ENCODE peak calls at places on chromosomes 6 and 20, in nine cellular contexts. K is esophagus squamous epithelium, Z is dorsolateral prefrontal cortex, B is fibroblast of pulmonary artery, V is BJ, T is ovary, I is ascending aorta, N is IMR-90, Q is heart left ventricle. A is an unnamed sample.

GRCh38 chr6:10051283-10051682 is 363.6 kb downstream of the TFAP2A start:
- DNase-seq in Z (no peak), N (no peak), Q (no peak), T (no peak), K (no peak), V (no peak), I (no peak), B (no peak), A (no peak)

GRCh38 chr20:39188264-39188765 is 226.2 kb downstream of the DHX35 start:
- DNase-seq in N (no peak), Q (no peak), B (no peak), I (no peak), T (no peak), V (no peak), Z (no peak), K (no peak), A (no peak)

GRCh38 chr6:116100419-116101297 is at the start of gene NT5DC1:
- DNase-seq in Q (peak; percentile 89), K (peak; percentile 28), I (peak; percentile 58), B (peak; percentile 71), N (peak; percentile 67), T (peak; percentile 85), Z (peak; percentile 74), V (no peak), A (peak; percentile 58)

GRCh38 chr6:26553264-26553738 is 15.1 kb downstream of the HMGN4 start:
- DNase-seq in I (no peak), Q (peak; percentile 60), T (peak; percentile 84), K (no peak), Z (peak; percentile 65), B (peak; percentile 81), N (peak; percentile 75), V (no peak), A (peak; percentile 75)

GRCh38 chr6:160992323-160993314 is 1.1 kb downstream of the MAP3K4 start:
- DNase-seq in T (no peak), Z (no peak), B (peak; percentile 76), N (peak; percentile 70), I (no peak), Q (no peak), V (no peak), K (no peak), A (peak; percentile 82)

GRCh38 chr6:142885182-142885867 is 59.7 kb downstream of the HIVEP2 start:
- DNase-seq in K (no peak), T (peak; percentile 36), Z (no peak), Q (peak; percentile 67), I (no peak), V (peak; percentile 87), B (peak; percentile 99), N (peak; percentile 99), A (peak; percentile 99)

GRCh38 chr6:111841822-111842221 is 31.4 kb downstream of the FYN start:
- DNase-seq in I (no peak), V (no peak), T (no peak), N (peak; percentile 76), K (no peak), Z (no peak), B (peak; percentile 79), Q (no peak), A (peak; percentile 34)

GRCh38 chr6:156645106-156645505 is 132.1 kb upstream of the ARID1B start:
- DNase-seq in Q (no peak), T (no peak), B (peak; percentile 35), V (no peak), K (no peak), I (no peak), N (peak; percentile 42), Z (no peak), A (peak; percentile 45)

GRCh38 chr20:46857061-46857831 is 37.4 kb upstream of the EYA2 start:
- DNase-seq in B (no peak), I (no peak), Z (no peak), N (peak; percentile 8), V (no peak), T (no peak), Q (no peak), K (no peak), A (no peak)

GRCh38 chr20:6008254-6008653 is 45.6 kb downstream of the LRRN4 start:
- DNase-seq in I (peak; percentile 15), B (peak; percentile 97), Z (no peak), K (peak; percentile 3), V (peak; percentile 57), Q (peak; percentile 67), N (peak; percentile 92), T (peak; percentile 58), A (peak; percentile 97)
- H3K4me3 ChIP-seq in I (peak overlapping the region; percentile 81), B (peak overlapping the region; percentile 69), Z (no peak overlapping the region), K (peak overlapping the region; percentile 27), V (no peak overlapping the region), Q (peak overlapping the region; percentile 91), N (no peak overlapping the region), T (peak overlapping the region; percentile 3), A (peak overlapping the region; percentile 67)

GRCh38 chr6:148532698-148533097 is 190.1 kb downstream of the SASH1 start:
- DNase-seq in B (no peak), Z (no peak), N (no peak), K (no peak), Q (no peak), V (no peak), I (no peak), T (no peak), A (no peak)

GRCh38 chr6:148534871-148535270 is 192.2 kb downstream of the SASH1 start:
- DNase-seq in B (no peak), Z (no peak), I (no peak), K (no peak), T (no peak), Q (no peak), V (no peak), N (no peak), A (no peak)

GRCh38 chr6:148538251-148539190 is 195.9 kb downstream of the SASH1 start:
- DNase-seq in Q (no peak), I (no peak), K (no peak), V (peak; percentile 49), B (peak; percentile 42), N (peak; percentile 73), Z (no peak), T (no peak), A (peak; percentile 67)

GRCh38 chr6:148533309-148534107 is 190.9 kb downstream of the SASH1 start:
- DNase-seq in T (no peak), Z (no peak), K (no peak), Q (no peak), N (no peak), I (no peak), B (no peak), V (no peak), A (no peak)

DNA sequence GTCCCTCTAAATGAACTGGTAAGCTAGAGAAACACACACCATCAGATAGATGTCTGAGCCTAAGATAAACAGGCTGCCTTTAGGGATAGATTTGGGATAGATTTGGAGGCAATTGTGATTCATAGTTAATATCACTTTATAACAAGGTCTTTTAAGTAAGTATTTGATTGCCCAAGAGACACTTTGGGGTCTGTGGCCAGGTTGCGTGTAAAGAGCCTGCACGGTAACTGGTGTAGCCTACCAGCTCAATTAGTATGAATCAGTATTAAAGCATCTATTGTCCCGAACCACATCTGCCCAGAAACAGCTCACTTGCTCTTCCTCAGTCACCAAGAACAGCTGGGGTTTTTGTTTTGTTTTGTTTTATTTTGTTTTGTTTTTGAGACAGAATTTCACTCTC is 193.3 kb downstream of the SASH1 start:
- DNase-seq in V (peak; percentile 92), B (no peak), N (peak; percentile 62), T (no peak), I (no peak), Z (no peak), Q (no peak), K (no peak), A (peak; percentile 86)
- H3K4me3 ChIP-seq in V (no peak overlapping the region), B (no peak overlapping the region), N (no peak overlapping the region), T (no peak overlapping the region), I (no peak overlapping the region), Z (no peak overlapping the region), Q (no peak overlapping the region), K (no peak overlapping the region), A (no peak overlapping the region)

GRCh38 chr6:147724454-147724853 is 216.0 kb downstream of the SAMD5 start:
- DNase-seq in V (no peak), B (no peak), T (no peak), Z (no peak), Q (no peak), N (no peak), K (no peak), I (no peak), A (no peak)
- H3K4me3 ChIP-seq in V (no peak overlapping the region), B (no peak overlapping the region), T (no peak overlapping the region), Z (no peak overlapping the region), Q (no peak overlapping the region), N (no peak overlapping the region), K (no peak overlapping the region), I (no peak overlapping the region), A (no peak overlapping the region)

GRCh38 chr6:148524976-148525375 is 182.3 kb downstream of the SASH1 start:
- DNase-seq in B (peak; percentile 76), V (no peak), Z (no peak), K (no peak), T (no peak), N (peak; percentile 92), I (no peak), Q (no peak), A (peak; percentile 96)

GRCh38 chr6:148523551-148523950 is 180.9 kb downstream of the SASH1 start:
- DNase-seq in N (peak; percentile 67), I (no peak), K (no peak), T (no peak), Z (no peak), V (no peak), Q (no peak), B (no peak), A (no peak)

GRCh38 chr6:148525453-148525852 is 182.8 kb downstream of the SASH1 start:
- DNase-seq in I (peak; percentile 46), T (no peak), K (no peak), Z (no peak), Q (no peak), V (no peak), B (peak; percentile 80), N (peak; percentile 95), A (peak; percentile 94)

GRCh38 chr6:148523051-148523450 is 180.4 kb downstream of the SASH1 start:
- DNase-seq in I (no peak), K (no peak), N (peak; percentile 93), V (no peak), T (no peak), Q (no peak), B (peak; percentile 72), Z (no peak), A (peak; percentile 92)

GRCh38 chr6:148524509-148524908 is 181.9 kb downstream of the SASH1 start:
- DNase-seq in K (no peak), N (peak; percentile 95), Q (no peak), Z (no peak), I (no peak), T (no peak), V (no peak), B (peak; percentile 66), A (peak; percentile 95)
- H3K4me3 ChIP-seq in K (peak overlapping the region; percentile 12), N (peak overlapping the region; percentile 38), Q (no peak overlapping the region), Z (no peak overlapping the region), I (peak overlapping the region; percentile 24), T (peak overlapping the region; percentile 11), V (peak overlapping the region; percentile 23), B (peak overlapping the region; percentile 47), A (peak overlapping the region; percentile 42)

DNA sequence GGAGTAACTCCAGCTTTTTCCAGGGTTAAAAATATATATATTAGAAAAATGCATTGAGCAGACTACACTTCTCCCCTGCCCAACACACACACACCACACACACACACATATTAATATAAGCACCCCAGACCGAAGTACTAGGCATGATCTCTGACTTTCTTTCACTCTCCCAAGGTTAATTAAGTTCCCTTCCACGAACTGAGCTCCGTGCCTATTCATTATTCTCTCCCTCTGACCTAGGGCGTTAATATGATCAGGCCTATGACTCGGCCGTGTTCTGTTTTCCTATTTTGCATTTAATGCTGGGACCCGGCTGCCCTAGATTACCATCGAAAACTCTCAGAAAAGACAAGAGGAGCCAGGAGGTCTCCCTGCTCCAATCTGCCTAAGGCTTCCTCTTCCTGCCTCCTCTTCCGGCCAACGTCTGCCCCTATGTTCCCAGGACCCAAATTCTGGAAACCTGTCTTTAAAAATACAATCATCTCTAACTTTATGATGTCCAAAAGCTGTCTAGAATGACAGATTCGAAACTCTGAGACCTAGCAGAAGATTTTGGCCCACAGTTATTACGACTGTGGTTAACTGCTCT is 6.1 kb upstream of the POU3F2 start:
- DNase-seq in N (no peak), Q (no peak), K (no peak), B (no peak), Z (no peak), T (no peak), V (no peak), I (no peak), A (no peak)
- H3K4me3 ChIP-seq in N (no peak overlapping the region), Q (no peak overlapping the region), K (no peak overlapping the region), B (no peak overlapping the region), Z (peak overlapping the region; percentile 25), T (no peak overlapping the region), V (no peak overlapping the region), I (no peak overlapping the region), A (no peak overlapping the region)

A was measured in fibroblast of mammary gland.